ENCODE peak calls at places on chromosomes 16 and 17, in four cellular contexts. A is stimulated activated CD8-positive, alpha-beta memory T cell treated with anti-CD3 and anti-CD28 coated beads, Interleukin-2, amount 100 ng/mL, for 1 hour; N is iPS-NIHi11; S is activated T-cell treated with anti-CD3 and anti-CD28 coated beads for 24 hours. X is an unnamed sample.

GRCh38 chr17:57441270-57441600 is 184.9 kb downstream of the MSI2 start:
- DNase-seq in S (no peak), A (no peak), N (no peak), X (no peak)

GRCh38 chr16:57379579-57379978 is 7.3 kb downstream of the CX3CL1 start:
- DNase-seq in N (no peak), S (no peak), A (no peak), X (no peak)

GRCh38 chr17:62781826-62782225 is 26.3 kb downstream of the MARCHF10 start:
- DNase-seq in N (no peak), S (no peak), A (no peak), X (no peak)

GRCh38 chr16:259814-260253 is 15.9 kb downstream of the RGS11 start:
- DNase-seq in N (no peak), A (no peak), S (no peak), X (no peak)

GRCh38 chr16:75231570-75231969 is 12.8 kb downstream of the CTRB1 start:
- DNase-seq in A (no peak), S (no peak), N (no peak), X (no peak)

GRCh38 chr17:46962374-46962790 is 16.7 kb downstream of the RPRML start:
- DNase-seq in S (no peak), N (no peak), A (no peak), X (no peak)

GRCh38 chr16:71882505-71883192 is 1.3 kb downstream of the ZNF821 start:
- DNase-seq in A (peak), N (peak), S (peak), X (peak)

GRCh38 chr16:29877266-29877961 is 14.4 kb upstream of the CDIPT start:
- DNase-seq in A (no peak), N (peak), S (peak), X (peak)

GRCh38 chr16:50102046-50102756 is 36.4 kb downstream of the HEATR3 start:
- DNase-seq in N (no peak), S (no peak), A (no peak), X (no peak)

GRCh38 chr17:56870163-56870651 is 36.3 kb downstream of the DGKE start:
- DNase-seq in A (no peak), S (no peak), N (no peak), X (no peak)

GRCh38 chr17:57406981-57407286 is 150.6 kb downstream of the MSI2 start:
- DNase-seq in A (no peak), N (no peak), S (no peak), X (no peak)

GRCh38 chr17:19744922-19745757 is 3.0 kb downstream of the ALDH3A1 start:
- DNase-seq in S (peak), N (peak), A (peak), X (peak)

GRCh38 chr17:81926451-81927144 is 937 bp downstream of the MAFG start:
- DNase-seq in N (peak), S (peak), A (peak), X (peak)

GRCh38 chr17:77304746-77305473 is 164.1 kb downstream of the SEC14L1 start:
- DNase-seq in A (no peak), S (no peak), N (no peak), X (no peak)

GRCh38 chr17:41870627-41871026 is 5.4 kb upstream of the KLHL11 start:
- DNase-seq in A (no peak), N (no peak), S (no peak), X (peak)

GRCh38 chr17:40303009-40303657 is 5.8 kb upstream of the RARA start:
- DNase-seq in A (no peak), S (no peak), N (peak), X (peak)

GRCh38 chr17:5557485-5557884 is 26.8 kb downstream of the NLRP1 start:
- DNase-seq in S (no peak), A (no peak), N (peak), X (no peak)

GRCh38 chr16:2088192-2088631 is 40.4 kb downstream of the TSC2 start:
- DNase-seq in S (no peak), N (no peak), A (no peak), X (no peak)

GRCh38 chr17:8192070-8192815 is 2.3 kb upstream of the BORCS6 start:
- DNase-seq in N (peak), A (no peak), S (no peak), X (peak)

GRCh38 chr16:80375973-80376372 is 164.8 kb upstream of the DYNLRB2 start:
- DNase-seq in A (no peak), S (no peak), N (no peak), X (no peak)

GRCh38 chr17:2707721-2708584 is 3.6 kb downstream of the CLUH start:
- DNase-seq in A (no peak), S (no peak), N (peak), X (peak)

GRCh38 chr17:50961282-50962220 is 95.4 kb upstream of the TOB1 start:
- DNase-seq in A (no peak), S (no peak), N (no peak), X (peak)

GRCh38 chr17:78674595-78675315 is 97.6 kb upstream of the DNAH17 start:
- DNase-seq in N (peak), A (no peak), S (no peak), X (no peak)

X was measured in SK-MEL-5.